ENCODE peak calls at places on chromosomes 11 and 22, in eight cellular contexts. A is activated CD4-positive, alpha-beta T cell treated with anti-CD3 and anti-CD28 coated beads for 36 hours; T is natural killer cell; Q is right cardiac atrium; B is right lobe of liver; D is left cardiac atrium; H is stimulated activated naive CD8-positive, alpha-beta T cell treated with anti-CD3 and anti-CD28 coated beads, Interleukin-15, Interleukin-2, amounts not matched to agents 100 U/mL and 50 U/mL, for 24 hours; I is naive thymus-derived CD8-positive, alpha-beta T cell. R is an unnamed sample.
A peak's percentile ranks its signal among the peaks of the same experiment; 100 is the strongest.

GRCh38 chr22:44777364-44777756 is 25.0 kb downstream of the ARHGAP8 start:
- ATAC-seq in A (no peak), T (no peak), Q (no peak), B (no peak), D (no peak), H (no peak), I (no peak), R (no peak)

GRCh38 chr11:61052182-61052972 is 49.9 kb upstream of the CD5 start:
- ATAC-seq in A (no peak), T (no peak), Q (no peak), B (no peak), D (no peak), H (no peak), I (no peak), R (no peak)

GRCh38 chr11:132862918-132863317 is 669.4 kb downstream of the OPCML start:
- ATAC-seq in A (no peak), T (no peak), Q (peak; percentile 85), B (no peak), D (no peak), H (no peak), I (no peak), R (no peak)

GRCh38 chr22:33666661-33667619 is 253.3 kb downstream of the LARGE1 start:
- ATAC-seq in A (no peak), T (no peak), Q (no peak), B (no peak), D (no peak), H (no peak), I (no peak), R (no peak)

GRCh38 chr22:49394116-49394785 is 433.4 kb downstream of the BRD1 start:
- ATAC-seq in A (no peak), T (no peak), Q (no peak), B (no peak), D (no peak), H (peak; percentile 43), I (no peak), R (no peak)

GRCh38 chr11:94657629-94658028 is 90.5 kb downstream of the PIWIL4 start:
- ATAC-seq in A (no peak), T (no peak), Q (no peak), B (no peak), D (no peak), H (no peak), I (no peak), R (no peak)

GRCh38 chr22:50508897-50509296 is 873 bp downstream of the NCAPH2 start:
- ATAC-seq in A (no peak), T (no peak), Q (no peak), B (no peak), D (no peak), H (no peak), I (no peak), R (no peak)

GRCh38 chr22:28864878-28865596 is 18.3 kb upstream of the ZNRF3 start:
- ATAC-seq in A (no peak), T (no peak), Q (no peak), B (peak; percentile 93), D (no peak), H (no peak), I (no peak), R (no peak)

GRCh38 chr22:20291249-20291586 is 23.1 kb upstream of the RTN4R start:
- ATAC-seq in A (no peak), T (no peak), Q (no peak), B (no peak), D (no peak), H (no peak), I (no peak), R (no peak)

GRCh38 chr11:73652856-73653559 is 6.6 kb downstream of the PLEKHB1 start:
- ATAC-seq in A (no peak), T (no peak), Q (no peak), B (peak; percentile 39), D (no peak), H (no peak), I (no peak), R (no peak)

GRCh38 chr11:124817036-124817435 is 16.8 kb upstream of the MSANTD2 start:
- ATAC-seq in A (no peak), T (no peak), Q (no peak), B (no peak), D (no peak), H (no peak), I (no peak), R (no peak)

GRCh38 chr11:440065-441042 is 1.5 kb downstream of the ANO9 start:
- ATAC-seq in A (no peak), T (no peak), Q (no peak), B (peak; percentile 42), D (no peak), H (no peak), I (no peak), R (no peak)

GRCh38 chr11:111541209-111542061 is 915 bp downstream of the LAYN start:
- ATAC-seq in A (no peak), T (no peak), Q (peak; percentile 82), B (peak; percentile 46), D (peak; percentile 62), H (no peak), I (no peak), R (no peak)

GRCh38 chr11:132623496-132623895 is 908.8 kb downstream of the OPCML start:
- ATAC-seq in A (no peak), T (no peak), Q (no peak), B (no peak), D (no peak), H (no peak), I (no peak), R (no peak)

R was measured in activated CD4-positive, CD25-positive, alpha-beta regulatory T cell treated with anti-CD3 and anti-CD28 coated beads, Interleukin-2, amount 50 U/mL, for 24 hours.